ENCODE peak calls at places on chromosomes 6 and 20, in eight cellular contexts. B is mammary epithelial cell, V is PC-9, N is body of pancreas, R is dorsolateral prefrontal cortex, P is WERI-Rb-1, D is pancreas, X is adrenal gland. G is an unnamed sample.
A peak's percentile ranks its signal among the peaks of the same experiment; 100 is the strongest.

GRCh38 chr6:88908598-88909548 is 54.5 kb downstream of the RNGTT start:
- DNase-seq in B (peak; percentile 12), V (no peak), N (no peak), R (no peak), P (no peak), D (no peak), X (no peak), G (peak; percentile 30)

GRCh38 chr6:51684603-51685002 is 402.8 kb downstream of the PKHD1 start:
- DNase-seq in B (no peak), V (no peak), N (no peak), R (no peak), P (no peak), D (no peak), X (no peak), G (no peak)

GRCh38 chr20:43191946-43192847 is 2.5 kb upstream of the PTPRT start:
- DNase-seq in B (no peak), V (no peak), N (peak; percentile 31), R (peak; percentile 43), P (peak; percentile 66), D (peak; percentile 46), X (no peak), G (no peak)

GRCh38 chr6:162785632-162786242 is 58.0 kb downstream of the PACRG start:
- DNase-seq in B (no peak), V (no peak), N (no peak), R (no peak), P (no peak), D (no peak), X (no peak), G (no peak)

GRCh38 chr6:25311251-25311910 is 32.2 kb downstream of the CARMIL1 start:
- DNase-seq in B (peak; percentile 71), V (peak; percentile 59), N (no peak), R (no peak), P (no peak), D (no peak), X (no peak), G (peak; percentile 58)

GRCh38 chr20:49615401-49616153 is 47.6 kb upstream of the PTGIS start:
- DNase-seq in B (no peak), V (peak; percentile 98), N (peak; percentile 64), R (no peak), P (no peak), D (peak; percentile 37), X (peak; percentile 94), G (no peak)

GRCh38 chr20:7939663-7940062 is 595 bp downstream of the HAO1 start:
- DNase-seq in B (no peak), V (no peak), N (no peak), R (no peak), P (no peak), D (no peak), X (no peak), G (no peak)

GRCh38 chr6:17280552-17281090 is 540 bp upstream of the RBM24 start:
- DNase-seq in B (no peak), V (no peak), N (peak; percentile 11), R (peak; percentile 35), P (peak; percentile 25), D (peak; percentile 31), X (no peak), G (no peak)

GRCh38 chr6:109772961-109773431 is 81.9 kb downstream of the FIG4 start:
- DNase-seq in B (no peak), V (no peak), N (peak; percentile 27), R (no peak), P (no peak), D (peak; percentile 48), X (peak; percentile 63), G (peak; percentile 53)

GRCh38 chr20:46122071-46122470 is 4.0 kb downstream of the CD40 start:
- DNase-seq in B (peak; percentile 76), V (peak; percentile 49), N (no peak), R (no peak), P (no peak), D (no peak), X (peak; percentile 44), G (peak; percentile 58)

GRCh38 chr6:34922177-34922663 is 33.2 kb downstream of the ANKS1A start:
- DNase-seq in B (peak; percentile 88), V (peak; percentile 70), N (no peak), R (no peak), P (no peak), D (no peak), X (no peak), G (peak; percentile 89)

GRCh38 chr20:13930246-13930645 is 60.2 kb downstream of the SEL1L2 start:
- DNase-seq in B (peak; percentile 71), V (peak; percentile 53), N (no peak), R (no peak), P (no peak), D (no peak), X (no peak), G (no peak)

GRCh38 chr6:31049518-31049917 is 39.2 kb downstream of the MUC22 start:
- DNase-seq in B (no peak), V (no peak), N (no peak), R (no peak), P (no peak), D (no peak), X (no peak), G (peak; percentile 27)

GRCh38 chr20:53940356-53940694 is 130.1 kb downstream of the BCAS1 start:
- DNase-seq in B (no peak), V (no peak), N (no peak), R (no peak), P (no peak), D (no peak), X (no peak), G (no peak)
- H3K4me3 ChIP-seq in B (no peak overlapping the region), V (no peak overlapping the region), N (no peak overlapping the region), R (peak overlapping the region; percentile 5), P (no peak overlapping the region), D (no peak overlapping the region), X (no peak overlapping the region), G (no peak overlapping the region)

GRCh38 chr20:2475850-2476741 is 5.5 kb upstream of the SNRPB start:
- DNase-seq in B (no peak), V (no peak), N (no peak), R (no peak), P (no peak), D (no peak), X (no peak), G (no peak)

GRCh38 chr20:2480381-2480780 is 9.8 kb upstream of the SNRPB start:
- DNase-seq in B (no peak), V (no peak), N (no peak), R (no peak), P (no peak), D (no peak), X (no peak), G (no peak)

DNA sequence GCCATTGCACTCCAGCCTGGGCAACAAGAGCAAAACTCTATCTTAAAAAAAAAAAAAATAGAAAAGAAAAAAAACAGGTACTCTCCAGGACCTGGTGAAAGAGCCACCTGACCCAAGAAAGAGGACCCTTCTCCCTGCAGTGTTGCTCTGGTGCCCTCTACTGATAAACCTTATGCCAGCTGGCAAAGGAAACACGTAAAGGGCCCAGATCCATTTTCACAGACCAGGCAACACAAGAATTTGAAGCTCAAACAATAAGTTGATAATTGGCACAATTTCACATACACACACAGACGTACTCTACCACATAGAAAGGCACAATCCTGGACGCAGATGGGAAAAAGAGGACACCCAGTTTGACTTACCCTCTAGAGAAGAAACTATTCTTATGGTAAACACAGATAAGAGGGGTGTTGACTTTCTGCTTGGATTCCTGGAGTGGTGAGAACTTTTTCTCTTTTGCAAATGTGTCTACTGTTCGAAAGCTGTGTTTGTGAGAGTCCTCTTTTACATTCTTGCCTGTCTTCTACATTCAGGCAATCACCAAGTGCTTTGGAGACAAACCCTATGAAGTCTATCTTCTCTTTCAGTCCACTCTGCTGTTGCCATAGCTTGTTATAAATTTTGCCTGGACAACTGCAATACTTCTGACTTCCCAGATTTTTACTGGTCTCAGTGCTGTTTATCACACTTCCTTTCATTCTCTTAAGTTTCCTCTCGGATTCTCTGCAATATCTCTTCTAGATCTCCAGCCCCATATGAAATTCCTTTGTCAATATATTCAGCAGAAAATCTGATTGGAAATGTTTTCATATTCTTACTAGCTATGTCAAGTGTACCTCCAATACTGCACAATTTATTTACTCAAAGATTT is 6.4 kb upstream of the SNRPB start:
- DNase-seq in B (no peak), V (no peak), N (no peak), R (no peak), P (no peak), D (no peak), X (no peak), G (no peak)
- TF ChIP-seq CTCF in B (no peak), V (no peak), N (no peak), R (no peak), P (peak; percentile 36), D (no peak), X (no peak), G (no peak)

GRCh38 chr6:138963531-138963930 is 24.5 kb downstream of the REPS1 start:
- DNase-seq in B (no peak), V (no peak), N (peak; percentile 18), R (no peak), P (no peak), D (no peak), X (peak; percentile 65), G (no peak)
- H3K4me3 ChIP-seq in B (no peak overlapping the region), V (no peak overlapping the region), N (no peak overlapping the region), R (no peak overlapping the region), P (no peak overlapping the region), D (no peak overlapping the region), X (no peak overlapping the region), G (no peak overlapping the region)

GRCh38 chr20:2654384-2654822 is 2.0 kb downstream of the NOP56 start:
- DNase-seq in B (no peak), V (no peak), N (no peak), R (no peak), P (no peak), D (no peak), X (no peak), G (no peak)

GRCh38 chr20:2654831-2655230 is 2.4 kb downstream of the NOP56 start:
- DNase-seq in B (no peak), V (no peak), N (no peak), R (no peak), P (no peak), D (no peak), X (peak; percentile 43), G (no peak)

GRCh38 chr20:2652724-2653510 is 485 bp downstream of the NOP56 start:
- DNase-seq in B (peak; percentile 13), V (no peak), N (no peak), R (peak; percentile 67), P (peak; percentile 41), D (no peak), X (no peak), G (no peak)

GRCh38 chr20:2653511-2654383 is 1.3 kb downstream of the NOP56 start:
- DNase-seq in B (no peak), V (no peak), N (no peak), R (no peak), P (no peak), D (no peak), X (peak; percentile 51), G (no peak)

DNA sequence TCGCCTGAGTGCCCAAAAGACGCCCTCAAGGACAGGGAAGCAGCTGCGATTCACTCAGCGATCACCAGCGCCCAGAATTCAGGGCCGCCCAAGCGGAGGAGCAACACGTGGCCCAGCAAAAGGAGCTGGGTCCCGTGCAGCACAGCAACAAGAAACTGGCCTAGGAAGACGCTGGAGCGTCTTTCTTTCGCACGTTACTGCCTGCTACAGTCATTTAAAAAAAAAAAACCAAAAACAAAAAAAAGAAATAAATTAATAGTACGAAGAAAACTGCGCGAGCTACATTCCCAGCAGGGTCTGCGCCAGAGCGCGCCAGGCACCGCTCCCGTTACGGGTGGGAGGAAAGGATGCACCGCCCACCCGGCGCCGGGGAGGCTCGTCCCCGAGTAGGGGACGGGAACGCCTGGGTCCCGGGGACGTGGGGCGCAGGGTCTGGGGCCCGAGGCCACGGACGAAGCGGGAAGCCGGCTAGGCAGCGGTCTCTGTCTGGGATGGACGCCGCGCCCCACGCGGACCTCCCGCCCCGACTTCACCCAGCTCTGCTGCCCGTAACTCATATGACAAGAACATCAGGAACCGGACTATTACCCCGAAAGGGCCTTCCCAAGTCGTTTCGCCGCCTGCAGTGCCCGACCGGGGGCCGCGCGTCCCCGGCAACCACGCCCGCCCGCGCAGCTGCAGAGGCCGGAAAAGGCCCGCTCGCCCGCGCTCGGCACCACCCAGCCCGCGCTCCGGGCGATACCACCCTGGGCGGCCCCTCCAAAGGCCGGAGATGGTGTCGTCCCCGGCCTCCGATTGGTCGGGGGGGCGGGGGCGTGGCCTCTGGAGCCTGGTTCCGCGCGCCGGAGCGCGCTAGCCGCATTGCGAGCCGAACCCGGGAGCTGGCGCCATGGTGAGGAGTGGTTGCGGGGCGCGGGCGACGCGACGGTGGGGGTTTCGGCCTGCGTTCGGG is at the start of gene NOP56:
- DNase-seq in B (peak; percentile 90), V (peak; percentile 74), N (peak; percentile 93), R (peak; percentile 93), P (peak; percentile 91), D (peak; percentile 92), X (peak; percentile 94), G (peak; percentile 91)
- TF ChIP-seq CTCF in B (no peak), V (no peak), N (no peak), R (peak; percentile 1), P (no peak), D (no peak), X (no peak), G (no peak)